ENCODE peak calls at places on chromosomes 7 and 10, in ten cellular contexts. E is IMR-90, B is gastrocnemius medialis, P is tibial nerve, J is upper lobe of left lung, L is testis, U is adrenal gland, W is spleen, F is stomach, S is A549. O is an unnamed sample.
A peak's percentile ranks its signal among the peaks of the same experiment; 100 is the strongest.

GRCh38 chr7:92135490-92135889 is 1.2 kb upstream of the CYP51A1 start:
- DNase-seq in P (no peak), E (no peak), S (no peak), J (no peak), L (peak; percentile 78), U (no peak), W (no peak), F (no peak), B (no peak), O (peak; percentile 28)

GRCh38 chr10:114577133-114577532 is 80.9 kb downstream of the ABLIM1 start:
- DNase-seq in U (peak; percentile 55), B (peak; percentile 26), L (peak; percentile 24), W (no peak), P (no peak), F (no peak), J (no peak), E (peak; percentile 93), S (peak; percentile 19), O (no peak)

GRCh38 chr7:129569326-129569725 is 42.2 kb upstream of the NRF1 start:
- DNase-seq in W (no peak), J (no peak), F (no peak), S (peak; percentile 28), E (no peak), L (no peak), U (no peak), B (no peak), P (no peak), O (no peak)

GRCh38 chr7:94028768-94029167 is 24.6 kb upstream of the BET1 start:
- DNase-seq in E (peak; percentile 83), P (no peak), L (no peak), U (no peak), S (no peak), F (no peak), W (no peak), J (no peak), B (no peak), O (no peak)

GRCh38 chr10:52420656-52421055 is 106.6 kb downstream of the DKK1 start:
- DNase-seq in L (no peak), E (no peak), P (no peak), W (no peak), S (peak; percentile 25), B (no peak), F (no peak), J (no peak), U (peak; percentile 23), O (no peak)

GRCh38 chr7:73452999-73453635 is 19.5 kb downstream of the FZD9 start:
- DNase-seq in S (no peak), E (no peak), P (no peak), F (no peak), U (no peak), B (no peak), W (no peak), L (no peak), J (no peak), O (no peak)

GRCh38 chr7:64892666-64893269 is 10.3 kb upstream of the ZNF273 start:
- DNase-seq in W (no peak), L (no peak), U (no peak), S (no peak), J (no peak), P (no peak), F (no peak), B (no peak), E (no peak), O (no peak)

GRCh38 chr7:137986252-137987010 is 15.5 kb downstream of the CREB3L2 start:
- DNase-seq in J (no peak), F (peak; percentile 35), B (peak; percentile 38), W (no peak), U (peak; percentile 75), P (no peak), S (no peak), E (peak; percentile 90), L (peak; percentile 32), O (no peak)

GRCh38 chr7:7911756-7912155 is 56.8 kb upstream of the GLCCI1 start:
- DNase-seq in J (no peak), U (no peak), S (no peak), F (no peak), E (no peak), L (no peak), W (no peak), B (no peak), P (no peak), O (no peak)

GRCh38 chr10:118139321-118139720 is 92.6 kb upstream of the RAB11FIP2 start:
- DNase-seq in U (no peak), E (no peak), J (no peak), L (no peak), S (no peak), B (no peak), P (no peak), W (no peak), F (no peak), O (no peak)

GRCh38 chr7:122849297-122849696 is 37.0 kb downstream of the CADPS2 start:
- DNase-seq in L (no peak), F (no peak), B (no peak), J (no peak), E (no peak), S (no peak), P (no peak), W (no peak), U (no peak), O (no peak)

GRCh38 chr7:122846591-122846990 is 39.7 kb downstream of the CADPS2 start:
- DNase-seq in L (no peak), J (no peak), E (no peak), P (no peak), F (no peak), W (no peak), U (no peak), B (no peak), S (no peak), O (no peak)

GRCh38 chr7:122845286-122845685 is 41.0 kb downstream of the CADPS2 start:
- DNase-seq in E (no peak), W (no peak), L (no peak), F (no peak), B (no peak), U (no peak), S (no peak), P (no peak), J (no peak), O (no peak)

GRCh38 chr7:122850528-122850927 is 35.7 kb downstream of the CADPS2 start:
- DNase-seq in U (no peak), B (no peak), J (no peak), F (no peak), W (no peak), L (no peak), P (no peak), S (no peak), E (no peak), O (no peak)

DNA sequence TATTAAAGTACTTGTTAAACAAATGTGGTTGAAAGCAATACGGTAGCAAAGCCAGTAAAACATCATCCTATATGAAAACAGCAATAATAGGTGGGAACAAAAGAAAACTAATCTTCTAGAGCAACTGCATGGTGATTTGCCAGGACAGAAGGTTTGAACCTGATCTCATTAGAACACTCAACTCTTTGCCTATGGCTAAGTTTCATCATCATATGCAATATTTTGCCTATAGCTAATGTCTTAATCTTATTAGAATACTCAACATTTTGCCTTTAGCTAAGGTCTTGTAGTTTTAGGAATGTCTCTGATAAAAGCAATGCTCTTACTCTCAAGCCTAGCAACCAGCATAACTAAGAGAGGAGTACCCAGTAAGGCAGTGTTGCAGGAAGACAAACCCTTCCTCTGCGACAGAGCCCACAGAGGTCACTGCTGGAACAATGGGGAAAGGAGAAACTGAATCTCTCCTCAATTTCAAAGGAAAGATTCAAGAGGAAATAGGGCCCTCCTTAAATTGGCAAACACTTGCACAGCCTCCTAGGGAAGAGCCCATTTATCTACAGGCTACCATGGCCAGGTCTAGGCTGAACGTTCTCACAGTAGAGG is 38.3 kb downstream of the CADPS2 start:
- DNase-seq in B (no peak), W (no peak), J (no peak), E (no peak), S (no peak), L (no peak), P (no peak), F (no peak), U (no peak), O (no peak)
- H3K27ac ChIP-seq in B (no peak overlapping the region), W (no peak overlapping the region), J (peak overlapping the region; percentile 56), E (no peak overlapping the region), S (no peak overlapping the region), L (no peak overlapping the region), P (no peak overlapping the region), F (peak overlapping the region; percentile 3), U (no peak overlapping the region), O (no peak overlapping the region)

DNA sequence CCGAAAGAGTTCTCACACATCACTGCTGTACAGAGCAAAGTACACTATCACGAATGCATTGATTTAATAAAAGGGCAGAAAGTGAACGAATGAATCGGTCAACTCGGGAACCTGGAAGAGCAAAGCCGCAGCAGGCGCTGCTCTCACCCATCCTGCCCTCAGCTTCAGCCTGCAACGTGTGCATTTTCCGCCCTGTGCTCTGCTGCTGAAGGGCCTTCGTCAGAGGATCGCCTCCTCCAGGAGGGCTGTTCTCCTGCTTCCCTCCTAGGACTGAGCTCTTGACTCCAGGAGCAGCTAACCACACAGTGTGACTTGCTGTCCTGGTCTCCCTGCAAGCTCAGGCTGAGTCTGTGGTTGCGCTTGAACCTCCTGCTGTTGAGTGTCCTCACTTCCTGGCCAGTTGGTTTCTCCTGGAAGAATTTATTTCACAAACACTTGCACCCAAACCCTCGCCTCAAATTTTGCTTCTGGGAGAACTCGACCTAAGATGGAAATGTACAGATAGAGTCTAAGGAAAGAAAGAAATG is 473.0 kb upstream of the KLF6 start:
- DNase-seq in F (no peak), P (no peak), U (no peak), S (no peak), B (no peak), E (no peak), L (no peak), W (peak; percentile 53), J (peak; percentile 2), O (no peak)
- TF ChIP-seq POLR2A in F (no peak), P (no peak), U (no peak), S (no peak), B (no peak), E (no peak), L (no peak), W (no peak), J (no peak), O (no peak)

DNA sequence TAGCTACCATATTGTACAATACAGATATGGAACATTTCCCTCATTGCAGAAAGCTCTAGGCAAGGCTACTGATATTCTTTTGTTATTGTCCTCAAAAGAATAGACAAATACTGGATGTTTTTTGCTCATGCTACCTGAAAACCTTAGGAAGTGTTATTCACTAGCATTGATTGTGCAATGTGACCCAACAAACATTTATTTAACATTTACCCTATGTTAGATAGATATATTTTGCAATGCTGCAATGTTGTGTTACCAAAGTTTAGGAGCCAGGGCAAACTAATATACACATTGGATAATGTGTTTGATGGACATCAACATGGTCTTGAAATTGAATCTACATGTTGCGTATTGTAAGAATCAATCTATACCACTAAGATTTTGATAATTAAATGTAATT is 112.8 kb upstream of the CREB5 start:
- DNase-seq in U (no peak), W (no peak), P (no peak), J (no peak), B (no peak), E (no peak), L (no peak), S (no peak), F (no peak), O (no peak)
- TF ChIP-seq CTCF in U (no peak), W (no peak), P (no peak), J (no peak), B (no peak), E (no peak), L (no peak), S (no peak), F (no peak), O (no peak)

DNA sequence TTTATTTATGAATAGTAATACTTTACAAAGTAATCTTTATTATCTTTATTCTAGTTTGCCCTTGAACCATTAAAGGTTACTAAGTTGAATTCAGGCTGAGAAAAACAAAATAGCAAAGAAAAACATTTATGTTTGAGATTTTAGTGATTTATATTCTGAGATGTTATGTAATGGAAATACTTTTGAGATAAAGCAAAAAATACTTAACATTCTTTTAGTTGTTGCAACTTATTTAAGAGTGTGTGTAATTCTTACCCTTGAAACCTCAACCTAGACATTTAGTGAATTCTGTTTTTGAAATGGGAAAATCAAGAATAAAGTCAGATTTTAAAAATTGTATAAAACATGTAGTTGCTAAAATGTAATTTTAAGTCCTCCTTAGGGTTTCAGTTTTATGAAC is 40.1 kb downstream of the MINPP1 start:
- DNase-seq in E (no peak), P (no peak), U (no peak), J (no peak), W (no peak), L (no peak), F (no peak), B (no peak), S (no peak), O (no peak)
- H3K27ac ChIP-seq in E (no peak overlapping the region), P (no peak overlapping the region), U (peak overlapping the region; percentile 79), J (peak overlapping the region; percentile 62), W (no peak overlapping the region), L (no peak overlapping the region), F (no peak overlapping the region), B (no peak overlapping the region), S (no peak overlapping the region), O (no peak overlapping the region)

O was measured in prostate gland.